ENCODE peak calls at places on chromosomes 12 and 14, in eight cellular contexts. Z is GM23248; Q is right lobe of liver; R is endodermal cell; S is CD8-positive, alpha-beta T cell; X is suprapubic skin; O is fibroblast of lung; E is stomach. G is an unnamed sample. For H3K4me1, the result is how much of the 10 kb centered on the place peaks cover.

GRCh38 chr14:90573385-90574105 is 176.7 kb downstream of the CALM1 start:
- DNase-seq in S (no peak), Z (no peak), O (no peak), E (no peak), Q (no peak), R (no peak), X (no peak), G (peak)

GRCh38 chr14:103552011-103552797 is 10.3 kb downstream of the BAG5 start:
- DNase-seq in Z (peak), S (no peak), Q (peak), X (peak), O (peak), E (no peak), R (no peak), G (no peak)

GRCh38 chr12:48795550-48796455 is 6.9 kb upstream of the ADCY6 start:
- DNase-seq in R (peak), E (peak), O (peak), X (no peak), Z (peak), S (no peak), Q (no peak), G (peak)

GRCh38 chr14:89399594-89400068 is 17.4 kb downstream of the FOXN3 start:
- DNase-seq in X (no peak), R (peak), O (peak), E (no peak), Q (no peak), S (no peak), Z (peak), G (peak)

GRCh38 chr14:103504991-103505565 is 17.6 kb downstream of the CKB start:
- DNase-seq in O (no peak), Q (no peak), E (no peak), X (peak), R (peak), Z (peak), S (no peak), G (no peak)

GRCh38 chr14:59847711-59848110 is 22.9 kb downstream of the RTN1 start:
- DNase-seq in E (no peak), Q (no peak), Z (no peak), R (no peak), O (no peak), X (no peak), S (no peak), G (no peak)

GRCh38 chr14:95294834-95295599 is 24.7 kb downstream of the CLMN start:
- DNase-seq in O (peak), S (no peak), Z (peak), Q (no peak), R (no peak), X (no peak), E (peak), G (peak)

GRCh38 chr14:51298895-51299294 is 58.8 kb downstream of the TMX1 start:
- DNase-seq in E (no peak), S (no peak), R (no peak), Z (peak), O (peak), X (no peak), Q (no peak), G (no peak)

GRCh38 chr12:12723147-12723680 is 6.0 kb downstream of the CDKN1B start:
- DNase-seq in S (no peak), X (no peak), Z (no peak), Q (no peak), O (peak), E (no peak), R (no peak), G (no peak)

GRCh38 chr12:49305762-49306161 is 10.8 kb downstream of the PRPH start:
- DNase-seq in R (no peak), O (no peak), S (no peak), Q (no peak), X (no peak), Z (no peak), E (no peak), G (no peak)

GRCh38 chr12:76952995-76953394 is 74.2 kb upstream of the CSRP2 start:
- DNase-seq in Z (peak), R (no peak), X (no peak), E (no peak), O (no peak), Q (no peak), S (no peak), G (no peak)

GRCh38 chr12:100138048-100138907 is 4.4 kb downstream of the BLTP3B start:
- DNase-seq in E (no peak), R (no peak), Q (no peak), X (no peak), Z (peak), O (no peak), S (no peak), G (no peak)

GRCh38 chr12:132812631-132813305 is 15.9 kb downstream of the GOLGA3 start:
- DNase-seq in S (no peak), Q (no peak), X (no peak), Z (peak), O (peak), R (no peak), E (no peak), G (no peak)

GRCh38 chr14:67641902-67642749 is 22.4 kb downstream of the ARG2 start:
- DNase-seq in X (no peak), O (no peak), Q (no peak), R (no peak), E (no peak), Z (no peak), S (no peak), G (no peak)

GRCh38 chr14:25103261-25103660 is 53.3 kb upstream of the STXBP6 start:
- DNase-seq in Z (no peak), S (no peak), Q (no peak), E (no peak), X (no peak), O (no peak), R (no peak), G (no peak)

GRCh38 chr12:34292736-34293625 is 270.7 kb downstream of the ALG10 start:
- DNase-seq in Z (no peak), X (peak), Q (peak), E (no peak), S (no peak), R (no peak), O (no peak), G (peak)

GRCh38 chr12:5684989-5685388 is 253.1 kb downstream of the NTF3 start:
- DNase-seq in X (no peak), Z (no peak), R (no peak), Q (no peak), O (no peak), S (no peak), E (no peak), G (no peak)

GRCh38 chr12:131726-132465 is 65.3 kb downstream of the IQSEC3 start:
- DNase-seq in Q (no peak), E (no peak), Z (no peak), R (no peak), X (no peak), O (peak), S (no peak), G (no peak)

GRCh38 chr12:9134981-9135628 is 19.4 kb upstream of the A2M start:
- DNase-seq in Q (no peak), E (no peak), O (no peak), X (no peak), R (peak), Z (no peak), S (no peak), G (no peak)

GRCh38 chr12:6435941-6436715 is 8.6 kb upstream of the CD27 start:
- DNase-seq in O (no peak), E (no peak), Z (no peak), R (peak), Q (peak), S (no peak), X (no peak), G (no peak)

GRCh38 chr12:105922670-105923102 is 216.1 kb downstream of the NUAK1 start:
- DNase-seq in R (no peak), Q (no peak), Z (peak), E (no peak), O (peak), X (no peak), S (no peak), G (no peak)

GRCh38 chr12:82835217-82835616 is 148.5 kb downstream of the TMTC2 start:
- DNase-seq in O (peak), E (no peak), S (no peak), X (no peak), Z (peak), Q (no peak), R (no peak), G (no peak)

GRCh38 chr14:68471029-68471963 is 321.6 kb downstream of the ZFP36L1 start:
- DNase-seq in O (no peak), Z (no peak), E (no peak), R (peak), Q (no peak), S (no peak), X (no peak), G (peak)

GRCh38 chr12:25794580-25794979 is 163.9 kb upstream of the RASSF8 start:
- DNase-seq in Q (no peak), R (no peak), Z (no peak), E (no peak), S (no peak), X (no peak), O (peak), G (no peak)

GRCh38 chr14:102668291-102668873 is 75.9 kb downstream of the RCOR1 start:
- DNase-seq in R (no peak), Z (no peak), X (no peak), Q (no peak), E (no peak), O (no peak), S (no peak), G (no peak)

GRCh38 chr12:15787801-15788200 is 1.4 kb downstream of the EPS8 start:
- DNase-seq in Z (peak), Q (no peak), S (no peak), X (no peak), E (no peak), O (no peak), R (no peak), G (no peak)

GRCh38 chr14:79665556-79665955 is 545.7 kb downstream of the DIO2 start:
- DNase-seq in Q (no peak), Z (no peak), R (no peak), S (no peak), E (no peak), O (no peak), X (no peak), G (no peak)

GRCh38 chr14:46381674-46382073 is 269.9 kb downstream of the RPL10L start:
- DNase-seq in O (no peak), Q (no peak), E (no peak), R (no peak), X (no peak), S (no peak), Z (no peak), G (no peak)

GRCh38 chr14:92560106-92560865 is 46.7 kb downstream of the RIN3 start:
- DNase-seq in R (no peak), O (peak), Z (no peak), E (no peak), X (no peak), Q (no peak), S (no peak), G (no peak)

GRCh38 chr12:80690513-80690912 is 16.9 kb upstream of the MYF6 start:
- DNase-seq in O (no peak), Z (no peak), S (no peak), Q (no peak), X (no peak), R (no peak), E (no peak), G (no peak)

GRCh38 chr12:42770261-42770660 is 180.7 kb upstream of the PRICKLE1 start:
- DNase-seq in X (no peak), O (no peak), R (no peak), Z (no peak), S (no peak), Q (no peak), E (no peak), G (no peak)

GRCh38 chr12:120224304-120225199 is 23.6 kb upstream of the RPLP0 start:
- DNase-seq in Z (peak), O (no peak), R (peak), X (peak), S (no peak), Q (no peak), E (peak), G (peak)

GRCh38 chr14:58882577-58883018 is 244.8 kb downstream of the DACT1 start:
- DNase-seq in R (no peak), O (peak), Q (no peak), E (no peak), S (no peak), Z (peak), X (no peak), G (no peak)

GRCh38 chr12:67650127-67650495 is 1.6 kb downstream of the DYRK2 start:
- DNase-seq in O (no peak), Q (no peak), E (no peak), S (no peak), R (no peak), X (no peak), Z (no peak), G (peak)

GRCh38 chr12:75041481-75041880 is 168.2 kb downstream of the KCNC2 start:
- DNase-seq in Q (no peak), R (no peak), E (no peak), Z (no peak), S (no peak), O (no peak), X (no peak), G (no peak)

GRCh38 chr12:75047885-75048525 is 161.6 kb downstream of the KCNC2 start:
- DNase-seq in Z (no peak), Q (no peak), E (no peak), X (no peak), O (no peak), S (no peak), R (no peak), G (no peak)

DNA sequence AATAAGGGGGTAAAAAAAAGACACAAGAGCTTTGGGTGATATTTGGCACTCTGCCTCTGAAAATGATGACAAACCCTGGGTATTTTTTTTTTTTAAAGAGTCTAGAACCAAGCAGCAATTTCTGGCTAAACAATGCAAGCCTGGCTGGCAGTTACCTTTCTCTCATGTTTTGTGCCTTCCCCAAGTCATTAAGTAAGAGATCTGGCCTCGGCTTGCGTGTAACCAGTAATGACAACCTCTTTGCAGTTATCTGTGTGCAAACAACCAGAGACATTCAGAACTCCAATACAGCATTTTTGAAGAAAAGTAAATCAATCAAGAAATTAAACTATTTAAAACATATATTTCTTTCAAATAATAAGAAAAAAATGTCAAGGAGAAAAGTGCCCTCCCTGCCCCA is 167.5 kb downstream of the KCNC2 start:
- DNase-seq in Q (no peak), X (no peak), R (no peak), S (no peak), O (no peak), Z (no peak), E (no peak), G (no peak)
- H3K4me3 ChIP-seq in Q (no peak), X (no peak), R (no peak), S (no peak), O (no peak), Z (no peak), E (no peak), G (no peak)

DNA sequence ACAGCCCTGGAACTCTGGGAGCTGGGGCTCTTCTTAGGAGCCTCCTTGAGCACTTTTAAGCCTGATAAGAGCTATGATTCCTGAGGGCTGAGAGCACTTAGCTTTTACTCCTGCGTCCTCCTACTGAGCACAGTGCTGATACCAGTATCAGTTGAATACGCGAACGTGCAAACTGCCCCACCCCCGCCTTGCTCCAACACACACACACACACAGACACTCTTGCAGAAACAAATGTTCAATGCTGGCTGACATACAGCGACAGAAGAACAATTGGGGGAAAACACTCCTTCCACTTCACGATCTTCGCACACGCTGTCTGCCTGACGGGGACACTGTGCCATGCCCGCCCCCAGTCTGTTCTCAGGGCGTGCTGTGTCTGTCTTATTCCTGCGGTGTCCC is 57.2 kb upstream of the DLK1 start:
- DNase-seq in Z (no peak), R (no peak), S (no peak), E (no peak), O (no peak), Q (no peak), X (no peak), G (no peak)
- H3K4me1 ChIP-seq in Z (under half), R (under half), S (under half), E (under half), O (under half), Q (under half), X (under half), G (under half)

DNA sequence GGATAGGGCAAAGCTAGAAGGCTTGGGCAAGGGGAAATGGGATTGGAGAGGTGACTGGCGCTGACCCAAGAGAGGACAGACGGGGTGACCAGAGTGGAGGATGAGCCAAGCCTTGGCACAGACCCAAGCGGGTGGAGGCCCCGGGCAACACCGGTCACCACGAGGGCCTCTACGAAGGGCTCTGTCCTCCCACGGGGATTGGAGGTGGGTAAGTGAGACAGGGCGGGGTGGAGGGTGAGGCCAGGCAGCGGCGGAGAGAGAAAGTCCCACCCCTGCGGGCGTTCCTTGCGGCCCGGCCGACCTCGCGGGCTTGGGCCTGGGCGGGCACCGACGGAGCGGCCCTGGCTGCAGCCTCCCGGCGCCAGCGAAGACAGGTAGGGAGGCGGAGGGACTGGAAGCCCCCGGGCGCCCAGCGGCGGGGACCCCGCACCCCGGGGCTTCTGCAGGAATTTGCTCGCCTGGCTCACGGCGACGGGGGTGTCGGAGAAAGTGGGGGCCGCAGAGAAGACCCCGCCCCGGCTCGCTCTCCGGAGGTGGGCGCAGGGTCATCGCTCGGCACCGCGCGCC is at the start of gene PAPLN:
- DNase-seq in Z (peak), X (no peak), Q (peak), R (peak), O (peak), S (no peak), E (no peak), G (peak)
- H3K4me3 ChIP-seq in Z (peak), X (peak), Q (peak), R (peak), O (peak), S (no peak), E (peak), G (no peak)

GRCh38 chr12:29733060-29733459 is 50.7 kb downstream of the TMTC1 start:
- DNase-seq in Q (no peak), S (no peak), O (peak), X (no peak), E (no peak), Z (peak), R (no peak), G (no peak)

GRCh38 chr12:29731556-29731955 is 52.2 kb downstream of the TMTC1 start:
- DNase-seq in Q (no peak), S (no peak), X (no peak), O (no peak), Z (no peak), R (no peak), E (no peak), G (no peak)

GRCh38 chr12:29728033-29728432 is 55.7 kb downstream of the TMTC1 start:
- DNase-seq in E (no peak), O (no peak), S (no peak), Q (no peak), Z (no peak), X (no peak), R (no peak), G (no peak)

GRCh38 chr12:29732211-29732992 is 51.3 kb downstream of the TMTC1 start:
- DNase-seq in S (no peak), Z (peak), E (no peak), X (no peak), R (no peak), Q (no peak), O (peak), G (no peak)

GRCh38 chr12:29730481-29730880 is 53.3 kb downstream of the TMTC1 start:
- DNase-seq in X (no peak), S (no peak), R (no peak), O (no peak), Q (no peak), E (no peak), Z (no peak), G (no peak)
- H3K4me1 ChIP-seq in X (under half), S (under half), R (under half), O (under half), Q (under half), E (under half), Z (under half), G (under half)

DNA sequence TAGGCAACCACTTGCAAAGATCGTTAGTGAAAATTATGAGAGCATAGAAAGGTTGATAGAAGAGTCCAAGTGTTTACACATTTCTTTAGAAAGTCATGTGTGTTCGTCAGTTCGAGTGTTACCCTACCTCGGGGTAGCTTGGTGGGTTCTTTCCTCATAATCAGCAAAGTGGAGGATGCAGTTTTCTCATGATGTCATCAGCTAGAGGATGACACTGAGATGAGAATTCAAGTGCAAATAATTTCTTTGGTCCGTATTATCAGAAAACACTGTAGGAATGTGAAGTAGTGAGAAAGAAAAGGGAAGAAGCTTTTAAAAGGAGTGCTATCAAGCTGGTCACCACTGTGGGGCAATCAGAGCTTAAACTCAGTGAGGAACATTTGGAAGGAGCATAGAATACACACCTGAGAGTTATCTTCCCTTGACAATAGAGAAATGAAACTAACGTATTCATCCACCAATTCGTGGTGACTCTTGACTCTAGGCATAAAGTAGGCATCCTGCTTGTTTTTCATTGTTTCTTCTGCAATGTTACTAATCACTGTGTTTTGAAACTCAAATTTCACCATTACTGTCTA is 1340.9 kb upstream of the TMEM132C start:
- DNase-seq in Q (no peak), O (no peak), R (no peak), X (no peak), S (no peak), E (no peak), Z (peak), G (no peak)
- H3K4me3 ChIP-seq in Q (no peak), O (no peak), R (no peak), X (no peak), S (no peak), E (no peak), Z (no peak), G (no peak)

G was measured in body of pancreas.